ENCODE peak calls at places on chromosomes 4 and X, in six cellular contexts. U is colonic mucosa, E is mammary epithelial cell, Q is AG09309, H is fibroblast of mammary gland, T is ovary. D is an unnamed sample.
A peak's percentile ranks its signal among the peaks of the same experiment; 100 is the strongest.

GRCh38 chr4:150781108-150781663 is 199.2 kb downstream of the MAB21L2 start:
- DNase-seq in U (no peak), E (no peak), Q (no peak), H (no peak), T (no peak), D (no peak)

GRCh38 chr4:173318648-173319211 is 15.4 kb downstream of the HMGB2 start:
- DNase-seq in U (no peak), E (peak; percentile 56), Q (no peak), H (peak; percentile 70), T (no peak), D (no peak)

GRCh38 chrX:48956728-48957414 is 536 bp downstream of the OTUD5 start:
- DNase-seq in U (peak; percentile 31), E (no peak), Q (no peak), H (no peak), T (peak; percentile 46), D (peak; percentile 20)

GRCh38 chr4:41079871-41080565 is 134.3 kb downstream of the APBB2 start:
- DNase-seq in U (no peak), E (no peak), Q (no peak), H (no peak), T (no peak), D (no peak)

GRCh38 chr4:27789768-27790167 is 929.1 kb downstream of the STIM2 start:
- DNase-seq in U (no peak), E (no peak), Q (no peak), H (peak; percentile 35), T (no peak), D (no peak)

GRCh38 chrX:28591542-28591941 is 4.3 kb downstream of the IL1RAPL1 start:
- DNase-seq in U (no peak), E (no peak), Q (no peak), H (no peak), T (no peak), D (no peak)

GRCh38 chrX:2967998-2968909 is 38.1 kb upstream of the ARSH start:
- DNase-seq in U (peak; percentile 39), E (peak; percentile 44), Q (no peak), H (peak; percentile 55), T (no peak), D (peak; percentile 31)

GRCh38 chr4:163195247-163195765 is 28.6 kb upstream of the NAF1 start:
- DNase-seq in U (no peak), E (no peak), Q (no peak), H (no peak), T (no peak), D (no peak)

GRCh38 chr4:4673070-4673469 is 131.2 kb upstream of the STX18 start:
- DNase-seq in U (peak; percentile 69), E (no peak), Q (no peak), H (peak; percentile 80), T (no peak), D (peak; percentile 63)

GRCh38 chrX:614136-614535 is 16.5 kb upstream of the SHOX start:
- DNase-seq in U (no peak), E (no peak), Q (no peak), H (no peak), T (no peak), D (no peak)

GRCh38 chrX:115362334-115363095 is 73.0 kb downstream of the LUZP4 start:
- DNase-seq in U (no peak), E (peak; percentile 10), Q (no peak), H (peak; percentile 26), T (no peak), D (no peak)

GRCh38 chrX:53319614-53320542 is 38.5 kb upstream of the IQSEC2 start:
- DNase-seq in U (no peak), E (no peak), Q (no peak), H (no peak), T (peak; percentile 26), D (peak; percentile 23)

GRCh38 chrX:50581405-50581804 is 110.8 kb upstream of the DGKK start:
- DNase-seq in U (no peak), E (no peak), Q (no peak), H (no peak), T (no peak), D (no peak)

GRCh38 chr4:47686294-47686872 is 151.5 kb downstream of the CORIN start:
- DNase-seq in U (peak; percentile 59), E (peak; percentile 28), Q (no peak), H (peak; percentile 58), T (no peak), D (peak; percentile 71)

GRCh38 chrX:41027388-41027787 is 57.9 kb upstream of the USP9X start:
- DNase-seq in U (no peak), E (peak; percentile 67), Q (peak; percentile 61), H (peak; percentile 78), T (no peak), D (no peak)

GRCh38 chr4:41257257-41257900 is 651 bp downstream of the UCHL1 start:
- DNase-seq in U (peak; percentile 32), E (no peak), Q (no peak), H (peak; percentile 36), T (peak; percentile 62), D (peak; percentile 69)

GRCh38 chr4:57119054-57119651 is 9.0 kb upstream of the IGFBP7 start:
- DNase-seq in U (peak; percentile 34), E (peak; percentile 83), Q (peak; percentile 90), H (peak; percentile 92), T (peak; percentile 75), D (no peak)

GRCh38 chr4:134862116-134862515 is 660.5 kb upstream of the PABPC4L start:
- DNase-seq in U (no peak), E (no peak), Q (no peak), H (no peak), T (no peak), D (no peak)

GRCh38 chrX:113001836-113002235 is 161.2 kb upstream of the AMOT start:
- DNase-seq in U (no peak), E (no peak), Q (no peak), H (no peak), T (no peak), D (no peak)

DNA sequence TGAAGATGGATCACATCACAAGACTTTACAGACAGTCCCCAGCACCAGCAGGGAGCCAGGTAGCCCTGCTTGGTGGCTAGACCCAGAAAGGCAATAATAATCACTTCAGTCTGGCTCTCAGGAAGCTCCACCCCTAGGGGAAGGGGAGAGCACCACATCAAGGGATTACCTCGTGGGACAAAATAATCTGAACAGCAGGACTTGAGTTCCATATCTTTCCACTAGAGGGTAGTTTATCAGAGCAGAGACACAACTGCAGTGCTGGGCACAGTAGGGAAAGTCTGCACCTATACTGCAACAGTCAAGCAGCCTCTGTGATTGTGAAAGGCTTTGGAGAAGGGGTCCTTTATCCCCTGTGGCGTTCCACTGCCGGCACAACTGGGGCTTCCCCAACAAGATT is 547.0 kb upstream of the POU3F4 start:
- DNase-seq in U (no peak), E (no peak), Q (no peak), H (no peak), T (no peak), D (no peak)
- TF ChIP-seq CTCF in U (no peak), E (no peak), Q (no peak), H (no peak), T (no peak), D (no peak)

GRCh38 chr4:113410686-113411085 is 350.9 kb downstream of the CAMK2D start:
- DNase-seq in U (no peak), E (no peak), Q (no peak), H (no peak), T (no peak), D (no peak)

GRCh38 chr4:113405874-113406722 is 355.4 kb downstream of the CAMK2D start:
- DNase-seq in U (no peak), E (no peak), Q (no peak), H (no peak), T (no peak), D (no peak)

GRCh38 chr4:113407409-113407808 is 354.1 kb downstream of the CAMK2D start:
- DNase-seq in U (no peak), E (no peak), Q (no peak), H (no peak), T (no peak), D (no peak)

GRCh38 chr4:113406723-113407016 is 354.9 kb downstream of the CAMK2D start:
- DNase-seq in U (no peak), E (peak; percentile 42), Q (no peak), H (no peak), T (no peak), D (no peak)

GRCh38 chr4:113411496-113411938 is 350.0 kb downstream of the CAMK2D start:
- DNase-seq in U (no peak), E (peak; percentile 95), Q (peak; percentile 83), H (peak; percentile 96), T (no peak), D (no peak)
- TF ChIP-seq CTCF in U (no peak), E (peak; percentile 17), Q (peak; percentile 36), H (peak; percentile 56), T (no peak), D (no peak)

GRCh38 chr4:26782168-26782829 is 78.3 kb upstream of the STIM2 start:
- DNase-seq in U (no peak), E (no peak), Q (no peak), H (peak; percentile 18), T (no peak), D (no peak)
- TF ChIP-seq CTCF in U (no peak), E (no peak), Q (no peak), H (no peak), T (no peak), D (no peak)

GRCh38 chr4:14125375-14126129 is 498.0 kb upstream of the BOD1L1 start:
- DNase-seq in U (no peak), E (no peak), Q (no peak), H (peak; percentile 19), T (no peak), D (no peak)
- TF ChIP-seq CTCF in U (no peak), E (no peak), Q (no peak), H (no peak), T (no peak), D (no peak)

GRCh38 chrX:55011294-55011693 is 11.1 kb downstream of the APEX2 start:
- DNase-seq in U (no peak), E (no peak), Q (no peak), H (peak; percentile 3), T (no peak), D (no peak)
- TF ChIP-seq CTCF in U (peak; percentile 11), E (peak; percentile 31), Q (peak; percentile 49), H (peak; percentile 33), T (no peak), D (peak; percentile 61)

DNA sequence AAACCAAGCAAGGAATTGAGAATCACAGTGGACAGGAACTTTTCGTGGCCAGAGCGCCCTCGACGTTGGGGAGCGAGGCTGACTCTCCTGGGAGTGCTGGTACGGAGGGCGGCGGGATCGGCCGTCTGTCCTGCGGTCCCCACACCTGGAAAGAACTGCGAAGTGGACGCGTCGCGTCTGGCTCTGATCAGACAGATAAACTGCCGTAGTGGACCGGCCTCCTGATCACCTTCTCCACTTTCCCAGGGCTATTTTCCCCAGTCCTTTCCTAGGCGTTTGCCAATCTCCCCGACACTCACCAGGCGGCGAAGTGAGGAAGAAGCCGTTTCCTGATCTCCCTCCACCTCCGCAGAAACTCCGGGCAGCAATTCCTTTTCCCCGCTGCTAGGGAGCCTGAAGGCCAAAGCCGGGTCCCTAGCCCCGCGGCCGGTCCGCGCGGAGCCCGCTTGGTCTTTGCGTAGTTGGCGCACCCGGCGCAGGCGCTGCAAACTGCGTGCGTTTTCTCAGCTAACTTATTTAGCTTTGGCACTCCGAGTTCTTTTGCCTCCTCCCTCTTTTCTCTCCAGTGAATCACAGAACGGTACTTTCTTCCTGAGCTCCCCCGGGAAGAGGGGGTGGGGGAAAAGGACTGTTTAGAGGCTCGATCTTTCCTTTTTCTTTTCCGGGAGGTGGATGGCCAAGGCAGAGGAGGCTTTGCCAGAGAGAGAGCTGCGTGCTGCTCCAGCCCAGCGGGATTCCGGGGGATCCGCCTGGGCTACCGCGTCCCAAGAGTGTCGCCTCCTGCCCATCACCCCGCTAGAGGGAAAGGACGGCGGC is at the start of gene ARSJ:
- DNase-seq in U (peak; percentile 63), E (peak; percentile 82), Q (peak; percentile 41), H (peak; percentile 88), T (peak; percentile 82), D (peak; percentile 62)
- TF ChIP-seq CTCF in U (no peak), E (no peak), Q (peak; percentile 12), H (peak; percentile 11), T (no peak), D (no peak)